ENCODE peak calls at places on chromosomes 12 and 14, in eight cellular contexts. One of them, this sample, is unnamed.

GRCh38 chr14:50064993-50065392 is 51.4 kb downstream of the VCPKMT start:
- DNase-seq in Panc1: no peak
- DNase-seq in GM23338: no peak
- DNase-seq in sigmoid colon: no peak
- DNase-seq in suprapubic skin: no peak
- DNase-seq in SK-N-SH: no peak
- DNase-seq in HepG2: no peak
- DNase-seq in GM12878: peak
- DNase-seq in this sample: peak

GRCh38 chr12:59046763-59047534 is 126.6 kb upstream of the LRIG3 start:
- DNase-seq in GM23338: no peak
- DNase-seq in GM12878: no peak
- DNase-seq in SK-N-SH: peak
- DNase-seq in Panc1: no peak
- DNase-seq in suprapubic skin: no peak
- DNase-seq in HepG2: no peak
- DNase-seq in sigmoid colon: no peak
- DNase-seq in this sample: no peak

GRCh38 chr14:103247169-103247606 is 86.8 kb upstream of the EIF5 start:
- DNase-seq in SK-N-SH: no peak
- DNase-seq in GM12878: no peak
- DNase-seq in suprapubic skin: no peak
- DNase-seq in Panc1: no peak
- DNase-seq in sigmoid colon: no peak
- DNase-seq in GM23338: no peak
- DNase-seq in HepG2: no peak
- DNase-seq in this sample: no peak

GRCh38 chr12:71938728-71939385 is at the start of gene TPH2:
- DNase-seq in sigmoid colon: no peak
- DNase-seq in SK-N-SH: peak
- DNase-seq in GM12878: no peak
- DNase-seq in suprapubic skin: no peak
- DNase-seq in Panc1: no peak
- DNase-seq in GM23338: peak
- DNase-seq in HepG2: peak
- DNase-seq in this sample: peak

GRCh38 chr14:47194051-47194450 is 481.4 kb downstream of the MDGA2 start:
- DNase-seq in sigmoid colon: no peak
- DNase-seq in HepG2: no peak
- DNase-seq in SK-N-SH: no peak
- DNase-seq in Panc1: no peak
- DNase-seq in GM23338: no peak
- DNase-seq in GM12878: no peak
- DNase-seq in suprapubic skin: no peak
- DNase-seq in this sample: no peak

GRCh38 chr14:99716850-99717681 is 33.0 kb downstream of the CYP46A1 start:
- DNase-seq in sigmoid colon: no peak
- DNase-seq in GM23338: no peak
- DNase-seq in GM12878: no peak
- DNase-seq in SK-N-SH: no peak
- DNase-seq in HepG2: no peak
- DNase-seq in Panc1: no peak
- DNase-seq in suprapubic skin: no peak
- DNase-seq in this sample: no peak

GRCh38 chr12:110012137-110012536 is 12.9 kb downstream of the ANKRD13A start:
- DNase-seq in suprapubic skin: no peak
- DNase-seq in SK-N-SH: no peak
- DNase-seq in GM12878: no peak
- DNase-seq in HepG2: peak
- DNase-seq in Panc1: no peak
- DNase-seq in GM23338: no peak
- DNase-seq in sigmoid colon: no peak
- DNase-seq in this sample: peak

GRCh38 chr14:96581902-96582640 is 79.9 kb downstream of the PAPOLA start:
- DNase-seq in Panc1: no peak
- DNase-seq in SK-N-SH: peak
- DNase-seq in GM12878: no peak
- DNase-seq in suprapubic skin: no peak
- DNase-seq in sigmoid colon: no peak
- DNase-seq in HepG2: no peak
- DNase-seq in GM23338: peak
- DNase-seq in this sample: no peak

GRCh38 chr14:60090864-60091519 is 731 bp upstream of the PCNX4 start:
- DNase-seq in suprapubic skin: peak
- DNase-seq in HepG2: no peak
- DNase-seq in GM12878: no peak
- DNase-seq in GM23338: peak
- DNase-seq in SK-N-SH: peak
- DNase-seq in Panc1: no peak
- DNase-seq in sigmoid colon: peak
- DNase-seq in this sample: peak

GRCh38 chr12:124305776-124306685 is 11.1 kb downstream of the RFLNA start:
- DNase-seq in GM23338: no peak
- DNase-seq in suprapubic skin: no peak
- DNase-seq in sigmoid colon: no peak
- DNase-seq in Panc1: no peak
- DNase-seq in GM12878: no peak
- DNase-seq in HepG2: no peak
- DNase-seq in SK-N-SH: no peak
- DNase-seq in this sample: no peak

GRCh38 chr12:90015228-90015627 is 306.6 kb upstream of the ATP2B1 start:
- DNase-seq in suprapubic skin: no peak
- DNase-seq in Panc1: no peak
- DNase-seq in GM23338: no peak
- DNase-seq in sigmoid colon: no peak
- DNase-seq in HepG2: no peak
- DNase-seq in GM12878: no peak
- DNase-seq in SK-N-SH: no peak
- DNase-seq in this sample: no peak

GRCh38 chr12:65958456-65958855 is 134.2 kb downstream of the HMGA2 start:
- DNase-seq in Panc1: no peak
- DNase-seq in suprapubic skin: no peak
- DNase-seq in HepG2: no peak
- DNase-seq in GM12878: no peak
- DNase-seq in SK-N-SH: no peak
- DNase-seq in sigmoid colon: no peak
- DNase-seq in GM23338: peak
- DNase-seq in this sample: no peak

GRCh38 chr12:65536876-65537661 is 258.6 kb downstream of the MSRB3 start:
- DNase-seq in GM23338: no peak
- DNase-seq in GM12878: no peak
- DNase-seq in sigmoid colon: peak
- DNase-seq in SK-N-SH: no peak
- DNase-seq in suprapubic skin: no peak
- DNase-seq in Panc1: peak
- DNase-seq in HepG2: no peak
- DNase-seq in this sample: peak

GRCh38 chr14:95494456-95494855 is 22.0 kb downstream of the SYNE3 start:
- DNase-seq in sigmoid colon: no peak
- DNase-seq in suprapubic skin: no peak
- DNase-seq in GM23338: no peak
- DNase-seq in Panc1: no peak
- DNase-seq in HepG2: no peak
- DNase-seq in GM12878: no peak
- DNase-seq in SK-N-SH: no peak
- DNase-seq in this sample: no peak

GRCh38 chr14:95496690-95497241 is 19.7 kb downstream of the SYNE3 start:
- DNase-seq in Panc1: no peak
- DNase-seq in sigmoid colon: no peak
- DNase-seq in HepG2: no peak
- DNase-seq in suprapubic skin: no peak
- DNase-seq in GM23338: no peak
- DNase-seq in GM12878: no peak
- DNase-seq in SK-N-SH: no peak
- DNase-seq in this sample: no peak

GRCh38 chr14:95495093-95495492 is 21.4 kb downstream of the SYNE3 start:
- DNase-seq in Panc1: no peak
- DNase-seq in GM12878: no peak
- DNase-seq in suprapubic skin: no peak
- DNase-seq in GM23338: no peak
- DNase-seq in HepG2: no peak
- DNase-seq in SK-N-SH: no peak
- DNase-seq in sigmoid colon: no peak
- DNase-seq in this sample: no peak

GRCh38 chr14:95496111-95496681 is 20.3 kb downstream of the SYNE3 start:
- DNase-seq in GM12878: no peak
- DNase-seq in sigmoid colon: no peak
- DNase-seq in GM23338: no peak
- DNase-seq in Panc1: no peak
- DNase-seq in suprapubic skin: no peak
- DNase-seq in HepG2: no peak
- DNase-seq in SK-N-SH: no peak
- DNase-seq in this sample: no peak

DNA sequence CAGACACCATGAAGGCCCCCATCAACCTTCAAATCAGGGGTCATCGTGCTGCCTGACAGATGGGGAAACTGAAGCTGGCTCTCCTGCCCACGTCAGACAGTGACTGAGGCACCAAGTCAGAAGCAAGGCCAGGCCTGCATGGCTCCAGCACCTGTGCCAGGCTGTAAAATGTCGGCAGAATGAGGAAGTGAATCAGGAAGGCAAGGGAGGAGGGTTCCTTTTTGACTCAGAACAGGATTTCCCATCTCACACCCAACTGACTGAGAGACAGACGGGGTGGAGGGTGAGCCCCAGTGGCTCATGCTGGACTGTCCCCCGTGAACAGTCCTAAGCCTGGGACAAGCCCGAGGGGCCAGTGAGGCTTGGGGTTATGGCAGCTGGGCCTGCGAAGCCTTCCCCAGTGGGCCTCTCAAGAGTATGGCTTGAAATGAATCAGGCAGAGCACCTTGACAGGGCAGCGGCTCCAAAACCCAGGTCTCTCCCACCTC is 20.9 kb downstream of the SYNE3 start:
- DNase-seq in Panc1: no peak
- DNase-seq in HepG2: no peak
- DNase-seq in GM12878: peak
- DNase-seq in suprapubic skin: no peak
- DNase-seq in SK-N-SH: no peak
- DNase-seq in sigmoid colon: no peak
- DNase-seq in GM23338: no peak
- DNase-seq in this sample: peak
- TF ChIP-seq POLR2AphosphoS5 in Panc1: no peak
- TF ChIP-seq POLR2AphosphoS5 in HepG2: no peak
- TF ChIP-seq POLR2AphosphoS5 in GM12878: peak
- TF ChIP-seq POLR2AphosphoS5 in suprapubic skin: no peak
- TF ChIP-seq POLR2AphosphoS5 in SK-N-SH: no peak
- TF ChIP-seq POLR2AphosphoS5 in sigmoid colon: no peak
- TF ChIP-seq POLR2AphosphoS5 in GM23338: no peak
- TF ChIP-seq POLR2AphosphoS5 in this sample: no peak

GRCh38 chr14:92797935-92798653 is 4.0 kb downstream of the GOLGA5 start:
- DNase-seq in GM23338: no peak
- DNase-seq in SK-N-SH: no peak
- DNase-seq in GM12878: no peak
- DNase-seq in sigmoid colon: no peak
- DNase-seq in HepG2: peak
- DNase-seq in Panc1: no peak
- DNase-seq in suprapubic skin: no peak
- DNase-seq in this sample: no peak

GRCh38 chr14:92794961-92795360 is 856 bp downstream of the GOLGA5 start:
- DNase-seq in GM23338: no peak
- DNase-seq in Panc1: no peak
- DNase-seq in sigmoid colon: no peak
- DNase-seq in GM12878: no peak
- DNase-seq in suprapubic skin: no peak
- DNase-seq in HepG2: no peak
- DNase-seq in SK-N-SH: no peak
- DNase-seq in this sample: no peak

GRCh38 chr14:92794547-92794941 is 439 bp downstream of the GOLGA5 start:
- DNase-seq in suprapubic skin: peak
- DNase-seq in SK-N-SH: peak
- DNase-seq in Panc1: no peak
- DNase-seq in GM12878: no peak
- DNase-seq in sigmoid colon: peak
- DNase-seq in HepG2: no peak
- DNase-seq in GM23338: peak
- DNase-seq in this sample: peak

GRCh38 chr14:92792885-92793284 is 1.2 kb upstream of the GOLGA5 start:
- DNase-seq in SK-N-SH: no peak
- DNase-seq in suprapubic skin: no peak
- DNase-seq in sigmoid colon: no peak
- DNase-seq in GM23338: peak
- DNase-seq in GM12878: no peak
- DNase-seq in Panc1: no peak
- DNase-seq in HepG2: no peak
- DNase-seq in this sample: no peak

GRCh38 chr14:92793709-92794546 is at the start of gene GOLGA5:
- DNase-seq in suprapubic skin: peak
- DNase-seq in GM23338: peak
- DNase-seq in GM12878: peak
- DNase-seq in sigmoid colon: peak
- DNase-seq in Panc1: peak
- DNase-seq in SK-N-SH: peak
- DNase-seq in HepG2: peak
- DNase-seq in this sample: peak
- TF ChIP-seq CTCF in suprapubic skin: no peak
- TF ChIP-seq CTCF in GM23338: no peak
- TF ChIP-seq CTCF in GM12878: no peak
- TF ChIP-seq CTCF in sigmoid colon: no peak
- TF ChIP-seq CTCF in Panc1: no peak
- TF ChIP-seq CTCF in SK-N-SH: no peak
- TF ChIP-seq CTCF in HepG2: no peak
- TF ChIP-seq CTCF in this sample: no peak

DNA sequence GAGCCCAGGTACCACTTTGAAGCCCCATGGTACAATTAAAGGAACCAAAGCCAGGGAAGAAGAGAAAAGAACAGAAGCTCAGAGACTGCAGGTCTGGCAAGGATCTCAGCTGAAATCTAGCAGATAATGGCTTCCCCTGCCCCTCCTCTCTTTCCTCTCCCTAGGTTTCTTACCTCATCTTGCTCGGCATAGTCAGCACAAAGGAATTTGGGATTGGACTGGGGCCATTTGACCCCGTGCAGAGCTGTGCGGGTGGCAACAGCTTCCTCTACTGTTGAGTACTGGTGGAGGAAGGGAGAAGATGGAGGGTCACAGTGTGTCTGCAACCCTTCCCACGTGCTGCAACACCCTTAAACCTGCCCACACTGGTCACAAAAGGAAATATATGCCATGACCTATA is 4.7 kb upstream of the CDH24 start:
- DNase-seq in HepG2: peak
- DNase-seq in SK-N-SH: no peak
- DNase-seq in GM23338: no peak
- DNase-seq in sigmoid colon: peak
- DNase-seq in GM12878: no peak
- DNase-seq in suprapubic skin: peak
- DNase-seq in Panc1: peak
- DNase-seq in this sample: peak
- TF ChIP-seq POLR2AphosphoS5 in HepG2: no peak
- TF ChIP-seq POLR2AphosphoS5 in SK-N-SH: peak
- TF ChIP-seq POLR2AphosphoS5 in GM23338: no peak
- TF ChIP-seq POLR2AphosphoS5 in sigmoid colon: no peak
- TF ChIP-seq POLR2AphosphoS5 in GM12878: no peak
- TF ChIP-seq POLR2AphosphoS5 in suprapubic skin: no peak
- TF ChIP-seq POLR2AphosphoS5 in Panc1: no peak
- TF ChIP-seq POLR2AphosphoS5 in this sample: no peak

DNA sequence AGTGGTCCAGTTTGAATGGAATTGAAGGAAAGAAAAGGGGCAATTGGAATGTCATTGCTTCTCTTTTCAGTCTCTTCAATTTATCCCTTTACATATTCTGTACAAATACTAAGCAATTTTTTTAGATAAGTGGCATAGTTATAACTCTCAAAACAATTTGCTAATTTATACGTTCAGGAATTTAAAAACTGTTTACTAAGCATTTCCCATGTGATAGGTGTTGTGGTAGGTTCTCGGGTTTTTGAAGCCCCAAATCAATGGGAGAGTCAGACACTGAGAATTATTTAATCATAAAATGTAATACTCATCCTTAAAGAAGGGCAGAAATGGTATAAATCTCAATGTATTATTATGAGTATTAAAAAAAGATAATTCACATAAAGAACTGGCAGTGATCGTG is 197.1 kb downstream of the CNTN1 start:
- DNase-seq in HepG2: no peak
- DNase-seq in SK-N-SH: no peak
- DNase-seq in GM23338: no peak
- DNase-seq in sigmoid colon: no peak
- DNase-seq in GM12878: no peak
- DNase-seq in Panc1: no peak
- DNase-seq in suprapubic skin: no peak
- DNase-seq in this sample: no peak
- TF ChIP-seq CTCF in HepG2: no peak
- TF ChIP-seq CTCF in SK-N-SH: no peak
- TF ChIP-seq CTCF in GM23338: no peak
- TF ChIP-seq CTCF in sigmoid colon: no peak
- TF ChIP-seq CTCF in GM12878: no peak
- TF ChIP-seq CTCF in Panc1: no peak
- TF ChIP-seq CTCF in suprapubic skin: no peak
- TF ChIP-seq CTCF in this sample: no peak

This sample was measured in transverse colon.